ENCODE peak calls at places on chromosomes 12 and 14, in four cellular contexts. X, V, T and S are unnamed samples.

GRCh38 chr14:25048170-25049126 is 1.5 kb downstream of the STXBP6 start:
- DNase-seq in X (no peak), V (peak), T (no peak), S (no peak)

GRCh38 chr12:104213952-104214351 is 1.6 kb upstream of the TXNRD1 start:
- DNase-seq in X (no peak), V (no peak), T (no peak), S (no peak)

GRCh38 chr14:68911594-68912227 is 67.4 kb downstream of the ACTN1 start:
- DNase-seq in X (no peak), V (peak), T (peak), S (peak)

GRCh38 chr12:54005531-54005852 is 3.3 kb upstream of the HOXC8 start:
- DNase-seq in X (no peak), V (no peak), T (no peak), S (no peak)

GRCh38 chr12:122988612-122989442 is 8.3 kb downstream of the ARL6IP4 start:
- DNase-seq in X (no peak), V (no peak), T (no peak), S (no peak)

GRCh38 chr14:46550836-46551235 is 100.7 kb downstream of the RPL10L start:
- DNase-seq in X (no peak), V (no peak), T (no peak), S (no peak)

GRCh38 chr12:9064815-9065606 is 50.7 kb downstream of the A2M start:
- DNase-seq in X (no peak), V (no peak), T (peak), S (peak)

GRCh38 chr14:61569783-61570182 is 125.5 kb upstream of the HIF1A start:
- DNase-seq in X (no peak), V (no peak), T (peak), S (no peak)

GRCh38 chr14:23103581-23103980 is 1.2 kb downstream of the CIROP start:
- DNase-seq in X (no peak), V (no peak), T (no peak), S (no peak)

GRCh38 chr14:76953196-76953945 is 75.1 kb downstream of the IRF2BPL start:
- DNase-seq in X (no peak), V (no peak), T (peak), S (no peak)

GRCh38 chr12:107778383-107779015 is 4.0 kb downstream of the ASCL4 start:
- DNase-seq in X (no peak), V (no peak), T (peak), S (no peak)

GRCh38 chr12:122505419-122506051 is 4.8 kb upstream of the ZCCHC8 start:
- DNase-seq in X (no peak), V (no peak), T (no peak), S (no peak)

GRCh38 chr14:91927800-91928199 is 19.7 kb downstream of the FBLN5 start:
- DNase-seq in X (no peak), V (no peak), T (no peak), S (no peak)

GRCh38 chr12:130799051-130799450 is 40.0 kb downstream of the STX2 start:
- DNase-seq in X (no peak), V (no peak), T (no peak), S (no peak)

GRCh38 chr12:65739606-65740005 is 84.7 kb upstream of the HMGA2 start:
- DNase-seq in X (no peak), V (no peak), T (no peak), S (no peak)

GRCh38 chr12:51934080-51934479 is 17.4 kb upstream of the ACVR1B start:
- DNase-seq in X (no peak), V (no peak), T (no peak), S (no peak)

GRCh38 chr14:55430024-55430690 is 10.3 kb downstream of the TBPL2 start:
- DNase-seq in X (no peak), V (peak), T (peak), S (peak)

GRCh38 chr12:53820907-53821306 is 69.1 kb upstream of the CISTR start:
- DNase-seq in X (no peak), V (no peak), T (no peak), S (no peak)

GRCh38 chr12:58833844-58834243 is 86.5 kb downstream of the LRIG3 start:
- DNase-seq in X (no peak), V (no peak), T (no peak), S (no peak)

GRCh38 chr12:31325524-31325875 is 450 bp downstream of the SINHCAF start:
- DNase-seq in X (no peak), V (peak), T (no peak), S (no peak)

GRCh38 chr12:31967569-31967968 is 8.4 kb downstream of the RESF1 start:
- DNase-seq in X (no peak), V (peak), T (no peak), S (no peak)

GRCh38 chr12:103626498-103626897 is 39.4 kb downstream of the STAB2 start:
- DNase-seq in X (no peak), V (no peak), T (peak), S (peak)

GRCh38 chr14:70073924-70074566 is 114.7 kb downstream of the SLC8A3 start:
- DNase-seq in X (no peak), V (peak), T (peak), S (peak)

GRCh38 chr12:76270657-76271358 is 77.4 kb downstream of the BBS10 start:
- DNase-seq in X (no peak), V (no peak), T (no peak), S (no peak)

GRCh38 chr14:59213368-59214315 is 25.2 kb downstream of the DAAM1 start:
- DNase-seq in X (no peak), V (no peak), T (peak), S (peak)

GRCh38 chr12:67740706-67741105 is 92.2 kb downstream of the DYRK2 start:
- DNase-seq in X (no peak), V (no peak), T (no peak), S (no peak)

GRCh38 chr14:102786758-102787157 is 9.5 kb downstream of the TRAF3 start:
- DNase-seq in X (no peak), V (no peak), T (no peak), S (no peak)

DNA sequence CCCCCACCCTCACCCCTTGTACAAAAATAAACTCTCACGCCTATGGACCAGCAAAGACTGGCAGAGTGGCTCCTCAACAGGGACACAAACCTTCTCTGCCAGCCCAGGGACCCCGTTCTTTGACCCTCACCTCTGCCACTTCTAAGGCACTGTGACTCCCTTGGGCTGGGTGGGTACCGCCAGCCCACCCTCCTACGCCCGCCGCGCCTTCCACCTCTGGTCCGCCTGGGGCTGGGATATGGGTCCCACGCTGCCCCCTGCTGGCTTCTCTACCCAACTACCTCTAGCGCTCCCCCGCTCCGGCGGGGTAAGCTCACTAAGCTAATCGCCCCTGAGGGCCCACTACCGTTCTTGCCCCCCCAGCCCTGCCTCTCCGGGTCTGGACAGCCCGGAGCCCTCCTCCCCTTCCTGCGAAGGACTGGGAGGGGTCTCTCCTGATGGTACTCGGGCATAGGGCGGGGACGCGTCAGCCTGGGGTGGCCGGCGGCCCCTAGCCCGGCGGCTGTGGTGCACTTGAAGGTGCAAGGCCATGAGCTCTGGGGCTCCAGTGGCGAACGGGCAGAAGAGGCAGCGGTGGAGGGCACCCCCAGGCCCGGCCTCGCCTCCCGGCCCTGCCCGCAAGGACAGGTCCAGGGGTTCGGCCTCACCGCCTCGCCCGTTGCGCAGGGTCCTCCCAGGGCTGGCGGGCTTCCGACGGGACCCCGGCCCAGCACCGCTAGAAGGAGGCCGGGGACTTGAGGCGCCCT is 8.1 kb downstream of the ZNF219 start:
- DNase-seq in X (no peak), V (peak), T (no peak), S (no peak)
- TF ChIP-seq FOXK2 in X (no peak), V (no peak), T (no peak), S (no peak)

GRCh38 chr12:24991209-24992049 is 42.5 kb upstream of the BCAT1 start:
- DNase-seq in X (peak), V (peak), T (peak), S (peak)
- TF ChIP-seq BHLHE40 in X (no peak), V (no peak), T (no peak), S (no peak)

GRCh38 chr14:93115069-93115919 is 431 bp downstream of the ITPK1 start:
- DNase-seq in X (peak), V (peak), T (peak), S (peak)
- TF ChIP-seq FOXK2 in X (no peak), V (no peak), T (no peak), S (no peak)

GRCh38 chr12:111310076-111310870 is 58.6 kb downstream of the PHETA1 start:
- DNase-seq in X (no peak), V (no peak), T (no peak), S (no peak)

GRCh38 chr12:111309584-111309983 is 59.3 kb downstream of the PHETA1 start:
- DNase-seq in X (no peak), V (no peak), T (no peak), S (no peak)

GRCh38 chr12:111312016-111312415 is 56.9 kb downstream of the PHETA1 start:
- DNase-seq in X (no peak), V (no peak), T (no peak), S (no peak)

GRCh38 chr12:111312708-111313107 is 56.2 kb downstream of the PHETA1 start:
- DNase-seq in X (no peak), V (no peak), T (no peak), S (no peak)

DNA sequence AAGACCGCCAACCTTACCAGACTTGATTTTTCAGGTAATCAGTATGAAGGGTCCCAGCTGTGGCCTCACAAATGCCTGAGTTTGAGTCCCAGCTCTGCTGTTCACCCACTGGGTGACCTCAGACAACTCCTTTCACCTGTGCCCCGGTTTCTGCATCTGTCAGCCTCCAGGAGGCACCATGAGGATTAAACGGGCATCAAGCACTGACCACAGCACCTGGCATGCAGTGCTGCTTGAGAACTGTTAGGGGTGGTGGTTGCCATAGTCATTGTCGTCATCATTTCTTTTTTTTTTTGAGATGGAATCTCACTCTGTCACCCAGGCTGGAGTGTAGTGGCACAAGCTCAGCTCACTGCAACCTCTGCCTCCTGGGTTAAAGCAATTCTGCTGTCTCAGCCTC is 57.9 kb downstream of the PHETA1 start:
- DNase-seq in X (no peak), V (no peak), T (no peak), S (no peak)
- TF ChIP-seq BHLHE40 in X (no peak), V (no peak), T (no peak), S (no peak)

GRCh38 chr12:6827437-6827894 is 741 bp upstream of the P3H3 start:
- DNase-seq in X (no peak), V (peak), T (peak), S (peak)

GRCh38 chr12:6830286-6830892 is 2.2 kb downstream of the P3H3 start:
- DNase-seq in X (no peak), V (no peak), T (no peak), S (no peak)

GRCh38 chr12:6827982-6828670 is at the start of gene P3H3:
- DNase-seq in X (no peak), V (peak), T (peak), S (peak)

GRCh38 chr12:6829532-6830220 is 1.5 kb downstream of the P3H3 start:
- DNase-seq in X (no peak), V (peak), T (peak), S (no peak)

GRCh38 chr12:6828671-6829531 is 694 bp downstream of the P3H3 start:
- DNase-seq in X (no peak), V (peak), T (no peak), S (peak)
- TF ChIP-seq FOXK2 in X (no peak), V (no peak), T (no peak), S (no peak)

GRCh38 chr14:30291216-30291615 is 267.7 kb upstream of the G2E3 start:
- DNase-seq in X (no peak), V (no peak), T (no peak), S (no peak)
- TF ChIP-seq BHLHE40 in X (no peak), V (no peak), T (no peak), S (no peak)

GRCh38 chr12:102010265-102010994 is 51.4 kb downstream of the WASHC3 start:
- DNase-seq in X (peak), V (no peak), T (no peak), S (no peak)
- TF ChIP-seq FOXK2 in X (no peak), V (no peak), T (no peak), S (no peak)